ENCODE peak calls at places on chromosomes 5 and 9, in six cellular contexts. Z, O, B, A, U and R are unnamed samples.

GRCh38 chr9:94802795-94803194 is 76.3 kb downstream of the AOPEP start:
- DNase-seq in Z (peak; percentile 84), A (no peak), O (peak; percentile 76), B (no peak), U (no peak), R (no peak)

GRCh38 chr5:168114444-168115017 is 176.9 kb upstream of the WWC1 start:
- DNase-seq in O (peak; percentile 14), U (peak; percentile 58), B (no peak), Z (peak; percentile 40), A (peak; percentile 92), R (peak; percentile 84)

GRCh38 chr5:6201626-6202025 is 176.7 kb downstream of the MED10 start:
- DNase-seq in U (no peak), B (no peak), Z (no peak), A (no peak), O (no peak), R (no peak)

GRCh38 chr9:37374892-37375291 is 47.6 kb upstream of the GRHPR start:
- DNase-seq in O (no peak), A (no peak), Z (no peak), U (no peak), B (no peak), R (no peak)

GRCh38 chr9:97237311-97237786 is 70.1 kb upstream of the CCDC180 start:
- DNase-seq in B (peak; percentile 37), Z (no peak), A (peak; percentile 52), U (no peak), O (no peak), R (peak; percentile 37)

GRCh38 chr5:108727639-108728565 is 19.8 kb upstream of the FER start:
- DNase-seq in A (peak; percentile 93), B (peak; percentile 84), Z (peak; percentile 90), U (peak; percentile 87), O (peak; percentile 89), R (peak; percentile 93)

GRCh38 chr5:172891716-172892421 is 57.8 kb downstream of the ERGIC1 start:
- DNase-seq in Z (peak; percentile 85), O (no peak), B (no peak), U (peak; percentile 87), A (no peak), R (no peak)

GRCh38 chr9:89426389-89426961 is 71.4 kb downstream of the SEMA4D start:
- DNase-seq in Z (no peak), B (no peak), O (no peak), A (no peak), U (no peak), R (no peak)

GRCh38 chr5:175830586-175831300 is 40.6 kb upstream of the CPLX2 start:
- DNase-seq in Z (no peak), A (no peak), O (no peak), U (no peak), B (no peak), R (no peak)

GRCh38 chr5:32014345-32014744 is 159.8 kb downstream of the GOLPH3 start:
- DNase-seq in O (no peak), B (no peak), Z (no peak), U (no peak), A (no peak), R (no peak)

GRCh38 chr5:55220433-55221185 is 6.5 kb downstream of the MCIDAS start:
- DNase-seq in O (no peak), B (no peak), Z (peak; percentile 22), U (no peak), A (peak; percentile 81), R (peak; percentile 82)

GRCh38 chr9:127263664-127264063 is 910 bp upstream of the GARNL3 start:
- DNase-seq in U (no peak), B (no peak), A (no peak), Z (no peak), O (peak; percentile 5), R (no peak)

GRCh38 chr5:106732624-106733023 is 938.1 kb downstream of the EFNA5 start:
- DNase-seq in O (no peak), B (no peak), U (no peak), Z (no peak), A (no peak), R (no peak)

GRCh38 chr5:106739127-106739526 is 931.6 kb downstream of the EFNA5 start:
- DNase-seq in A (no peak), Z (no peak), B (no peak), O (no peak), U (no peak), R (no peak)

GRCh38 chr5:106737111-106737510 is 933.6 kb downstream of the EFNA5 start:
- DNase-seq in B (no peak), Z (no peak), U (no peak), A (no peak), O (no peak), R (no peak)
- H3K14ac ChIP-seq in B (no peak overlapping the region), Z (no peak overlapping the region), U (no peak overlapping the region), A (no peak overlapping the region), O (no peak overlapping the region), R (no peak overlapping the region)

DNA sequence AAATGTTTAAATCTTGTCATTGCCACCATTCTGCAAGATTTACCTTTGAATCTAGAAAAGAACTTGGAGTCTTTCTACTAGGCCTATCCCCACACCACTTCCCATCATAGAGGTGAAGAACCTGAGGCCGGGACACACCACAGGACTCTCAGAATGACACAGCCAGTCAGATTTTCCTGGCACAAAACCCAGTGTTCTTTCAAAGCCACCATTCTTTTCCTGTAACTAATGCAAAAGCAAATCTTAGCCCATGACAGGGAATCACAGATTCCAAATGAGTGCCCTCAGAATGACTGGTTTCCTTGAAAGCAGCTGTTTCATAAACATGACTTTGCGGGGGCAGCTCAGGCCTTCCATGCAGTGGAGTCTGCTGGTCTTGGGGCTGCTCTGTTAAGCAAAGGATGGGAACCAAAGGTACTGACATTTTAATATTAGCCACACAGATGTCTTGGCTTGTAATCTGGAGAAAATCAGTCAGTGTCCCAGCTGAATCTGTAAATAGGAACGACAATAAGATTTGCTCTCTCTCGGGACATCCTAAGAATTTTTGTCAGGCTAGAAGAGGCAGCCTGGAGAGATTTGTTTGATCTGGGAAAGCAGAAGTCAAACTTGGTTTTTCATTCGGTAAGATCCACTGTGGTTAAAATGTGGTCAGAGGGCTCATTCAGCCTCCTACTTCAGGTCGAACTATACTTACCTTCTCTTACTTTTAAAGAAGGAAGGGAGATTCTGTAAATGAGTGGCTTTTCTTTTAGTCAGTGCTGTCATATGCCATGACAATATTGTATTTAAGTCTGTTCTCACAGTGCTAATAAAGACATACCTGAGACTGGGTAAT is 115.1 kb downstream of the PALM2AKAP2 start:
- DNase-seq in A (no peak), Z (peak; percentile 68), B (no peak), U (no peak), O (peak; percentile 89), R (no peak)
- H3K27ac ChIP-seq in A (no peak overlapping the region), Z (no peak overlapping the region), B (no peak overlapping the region), U (no peak overlapping the region), O (no peak overlapping the region), R (no peak overlapping the region)

GRCh38 chr9:35091536-35091935 is 4.9 kb downstream of the PIGO start:
- DNase-seq in A (no peak), U (no peak), B (no peak), O (no peak), Z (no peak), R (no peak)

GRCh38 chr9:35097573-35097972 is 1.2 kb upstream of the PIGO start:
- DNase-seq in A (no peak), O (no peak), U (no peak), B (no peak), Z (no peak), R (no peak)

GRCh38 chr9:35095175-35095574 is 1.2 kb downstream of the PIGO start:
- DNase-seq in Z (no peak), O (no peak), B (no peak), A (no peak), U (no peak), R (no peak)

DNA sequence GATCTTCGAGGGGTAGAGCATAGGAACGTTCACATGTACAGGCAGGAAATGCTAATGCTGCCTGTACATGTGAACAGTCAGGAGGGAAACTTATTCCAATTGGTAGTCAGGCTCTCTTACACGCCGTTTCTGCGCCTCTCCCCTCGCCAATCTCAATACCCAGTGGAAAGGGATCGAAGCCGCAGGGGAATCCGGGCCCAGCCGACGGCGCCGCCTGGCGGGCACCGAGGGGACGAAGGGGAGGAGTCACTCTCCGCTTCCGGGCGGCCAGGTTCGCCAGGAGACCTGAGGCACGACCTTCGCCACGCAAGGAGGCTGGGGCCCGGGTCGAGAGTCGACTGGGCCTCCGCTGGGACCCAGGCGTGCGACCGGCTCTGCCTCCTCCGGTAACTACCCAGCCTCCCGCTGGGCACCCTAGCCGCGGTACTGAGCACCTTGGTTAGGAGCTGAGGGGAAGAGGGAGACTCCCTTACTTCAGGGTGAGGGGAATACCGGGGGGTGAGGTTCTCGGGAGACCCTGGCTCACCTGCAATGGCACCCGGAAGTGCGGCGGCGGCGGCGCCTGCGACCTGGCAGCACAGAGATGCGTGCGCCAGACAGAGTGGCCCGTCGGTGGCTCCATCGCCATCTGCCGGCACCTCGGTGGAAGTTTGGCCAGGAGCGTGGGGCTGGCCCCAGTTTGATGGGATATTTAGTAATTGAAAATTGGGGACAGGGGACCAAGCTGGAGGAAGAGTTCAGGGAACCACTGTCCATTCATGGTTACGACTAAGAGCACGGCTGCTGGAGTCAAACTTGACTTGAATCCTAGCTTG is at the start of gene PIGO:
- DNase-seq in Z (peak; percentile 86), O (peak; percentile 76), U (peak; percentile 89), B (peak; percentile 82), A (peak; percentile 96), R (peak; percentile 95)
- H2BK5ac ChIP-seq in Z (peak within 1 kb of the TSS; percentile 49), O (peak within 1 kb of the TSS; percentile 84), U (peak within 1 kb of the TSS; percentile 98), B (no peak within 1 kb of the TSS), A (peak within 1 kb of the TSS; percentile 90), R (peak within 1 kb of the TSS; percentile 56)

GRCh38 chr5:71778678-71779276 is 59.7 kb downstream of the CARTPT start:
- DNase-seq in O (peak; percentile 14), A (no peak), Z (peak; percentile 22), U (no peak), B (peak; percentile 27), R (no peak)
- H3K14ac ChIP-seq in O (no peak overlapping the region), A (no peak overlapping the region), Z (no peak overlapping the region), U (no peak overlapping the region), B (no peak overlapping the region), R (no peak overlapping the region)

GRCh38 chr9:130022566-130023146 is 20.3 kb downstream of the FNBP1 start:
- DNase-seq in B (no peak), Z (no peak), U (no peak), O (no peak), A (no peak), R (no peak)

GRCh38 chr9:130023994-130024596 is 18.9 kb downstream of the FNBP1 start:
- DNase-seq in A (no peak), U (no peak), B (no peak), O (no peak), Z (no peak), R (no peak)

GRCh38 chr9:130024597-130024994 is 18.4 kb downstream of the FNBP1 start:
- DNase-seq in U (no peak), Z (no peak), O (peak; percentile 47), B (no peak), A (no peak), R (no peak)

GRCh38 chr9:130021123-130021522 is 21.9 kb downstream of the FNBP1 start:
- DNase-seq in A (no peak), B (no peak), Z (no peak), O (no peak), U (no peak), R (no peak)

GRCh38 chr9:130023147-130023787 is 19.7 kb downstream of the FNBP1 start:
- DNase-seq in U (peak; percentile 60), O (no peak), Z (no peak), A (no peak), B (no peak), R (no peak)
- H3K27ac ChIP-seq in U (no peak overlapping the region), O (no peak overlapping the region), Z (no peak overlapping the region), A (no peak overlapping the region), B (no peak overlapping the region), R (no peak overlapping the region)